ENCODE peak calls at places on chromosomes 13 and 19, in five cellular contexts. One of them, this sample, is unnamed.

GRCh38 chr13:95650691-95651090 is 6.2 kb upstream of the DZIP1 start:
- DNase-seq in PC-9: no peak
- DNase-seq in psoas muscle: no peak
- DNase-seq in sigmoid colon: no peak
- DNase-seq in pancreas: no peak
- DNase-seq in this sample: no peak

GRCh38 chr13:77596777-77597176 is 61.3 kb downstream of the SCEL start:
- DNase-seq in PC-9: no peak
- DNase-seq in psoas muscle: no peak
- DNase-seq in pancreas: no peak
- DNase-seq in sigmoid colon: no peak
- DNase-seq in this sample: no peak

GRCh38 chr19:46860846-46861690 is at the start of gene ARHGAP35:
- DNase-seq in sigmoid colon: no peak
- DNase-seq in pancreas: peak; percentile 86
- DNase-seq in psoas muscle: no peak
- DNase-seq in PC-9: no peak
- DNase-seq in this sample: peak; percentile 47

GRCh38 chr13:68987585-68987984 is 1120.0 kb upstream of the ATXN8OS start:
- DNase-seq in psoas muscle: no peak
- DNase-seq in pancreas: no peak
- DNase-seq in sigmoid colon: no peak
- DNase-seq in PC-9: no peak
- DNase-seq in this sample: no peak

GRCh38 chr13:112748947-112749346 is 59.1 kb downstream of the ATP11A start:
- DNase-seq in psoas muscle: peak; percentile 78
- DNase-seq in PC-9: no peak
- DNase-seq in pancreas: no peak
- DNase-seq in sigmoid colon: peak; percentile 82
- DNase-seq in this sample: no peak

GRCh38 chr19:35013047-35013819 is 13.1 kb downstream of the GRAMD1A start:
- DNase-seq in pancreas: peak; percentile 78
- DNase-seq in psoas muscle: peak; percentile 75
- DNase-seq in sigmoid colon: peak; percentile 92
- DNase-seq in PC-9: no peak
- DNase-seq in this sample: peak; percentile 93

GRCh38 chr13:103431880-103432279 is 365.7 kb upstream of the SLC10A2 start:
- DNase-seq in sigmoid colon: no peak
- DNase-seq in pancreas: no peak
- DNase-seq in PC-9: no peak
- DNase-seq in psoas muscle: no peak
- DNase-seq in this sample: no peak

GRCh38 chr19:29511768-29512167 is 14.0 kb upstream of the VSTM2B start:
- DNase-seq in PC-9: no peak
- DNase-seq in psoas muscle: no peak
- DNase-seq in pancreas: no peak
- DNase-seq in sigmoid colon: no peak
- DNase-seq in this sample: no peak

GRCh38 chr19:17671906-17672305 is 16.2 kb downstream of the UNC13A start:
- DNase-seq in pancreas: no peak
- DNase-seq in PC-9: peak; percentile 52
- DNase-seq in psoas muscle: no peak
- DNase-seq in sigmoid colon: no peak
- DNase-seq in this sample: no peak

GRCh38 chr13:80131204-80131603 is 209.7 kb downstream of the SPRY2 start:
- DNase-seq in PC-9: peak; percentile 41
- DNase-seq in sigmoid colon: peak; percentile 80
- DNase-seq in psoas muscle: peak; percentile 76
- DNase-seq in pancreas: peak; percentile 70
- DNase-seq in this sample: peak; percentile 85

GRCh38 chr13:100068532-100068931 is 20.4 kb upstream of the PCCA start:
- DNase-seq in PC-9: no peak
- DNase-seq in sigmoid colon: no peak
- DNase-seq in pancreas: no peak
- DNase-seq in psoas muscle: no peak
- DNase-seq in this sample: no peak

GRCh38 chr13:40316301-40316700 is 350.1 kb downstream of the FOXO1 start:
- DNase-seq in sigmoid colon: no peak
- DNase-seq in PC-9: no peak
- DNase-seq in psoas muscle: peak; percentile 18
- DNase-seq in pancreas: no peak
- DNase-seq in this sample: no peak

GRCh38 chr13:84487681-84488080 is 605.4 kb upstream of the SLITRK1 start:
- DNase-seq in pancreas: no peak
- DNase-seq in psoas muscle: no peak
- DNase-seq in sigmoid colon: no peak
- DNase-seq in PC-9: no peak
- DNase-seq in this sample: no peak

GRCh38 chr13:41306271-41307150 is 4.6 kb upstream of the NAA16 start:
- DNase-seq in sigmoid colon: no peak
- DNase-seq in pancreas: peak; percentile 70
- DNase-seq in psoas muscle: no peak
- DNase-seq in PC-9: no peak
- DNase-seq in this sample: no peak

DNA sequence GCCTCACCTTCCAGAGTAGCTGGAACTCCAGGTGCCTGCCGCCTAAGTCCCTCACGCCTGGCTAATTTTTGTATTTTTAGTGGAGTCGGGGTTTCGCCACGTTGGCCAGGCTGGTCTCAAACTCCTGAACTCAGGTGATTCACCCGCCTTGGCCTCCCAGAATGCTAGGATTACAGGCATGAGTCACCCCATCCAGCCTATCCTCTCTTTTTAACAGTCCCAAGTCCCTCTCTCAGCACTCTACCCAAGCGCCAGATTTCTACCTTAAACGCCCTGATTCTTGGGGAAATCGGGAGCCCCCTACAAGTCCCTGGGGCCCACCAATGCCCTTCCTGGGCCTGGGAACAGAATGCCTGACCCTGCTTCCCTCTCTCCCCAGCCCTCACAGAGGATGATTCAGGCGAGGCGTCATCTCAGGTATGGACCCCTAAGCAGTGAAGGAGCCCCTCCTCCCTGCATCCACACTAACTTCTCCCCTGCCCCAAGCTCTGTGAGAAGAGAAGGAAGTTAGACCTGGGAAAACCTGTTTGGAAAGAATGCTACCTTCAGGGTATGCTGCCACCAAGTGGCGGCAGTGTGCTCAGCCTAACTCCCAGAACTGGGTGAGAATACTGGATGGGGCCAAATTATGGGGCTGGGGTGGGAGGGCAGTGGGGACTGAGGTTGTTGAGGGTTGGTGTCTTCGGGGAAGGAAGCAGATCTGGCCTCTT is 20.8 kb upstream of the EBI3 start:
- DNase-seq in PC-9: peak; percentile 74
- DNase-seq in pancreas: no peak
- DNase-seq in sigmoid colon: no peak
- DNase-seq in psoas muscle: no peak
- DNase-seq in this sample: no peak
- TF ChIP-seq CTCF in PC-9: peak; percentile 72
- TF ChIP-seq CTCF in pancreas: no peak
- TF ChIP-seq CTCF in sigmoid colon: no peak
- TF ChIP-seq CTCF in psoas muscle: peak; percentile 13
- TF ChIP-seq CTCF in this sample: peak; percentile 9

GRCh38 chr13:66343224-66343828 is 886.8 kb downstream of the PCDH9 start:
- DNase-seq in psoas muscle: no peak
- DNase-seq in pancreas: no peak
- DNase-seq in sigmoid colon: no peak
- DNase-seq in PC-9: no peak
- DNase-seq in this sample: no peak
- H3K4me1 ChIP-seq in psoas muscle: no peaks in the 10 kb centered on the region
- H3K4me1 ChIP-seq in pancreas: no peaks in the 10 kb centered on the region
- H3K4me1 ChIP-seq in sigmoid colon: peaks cover 12% of the 10 kb centered on the region
- H3K4me1 ChIP-seq in PC-9: no peaks in the 10 kb centered on the region
- H3K4me1 ChIP-seq in this sample: no peaks in the 10 kb centered on the region

DNA sequence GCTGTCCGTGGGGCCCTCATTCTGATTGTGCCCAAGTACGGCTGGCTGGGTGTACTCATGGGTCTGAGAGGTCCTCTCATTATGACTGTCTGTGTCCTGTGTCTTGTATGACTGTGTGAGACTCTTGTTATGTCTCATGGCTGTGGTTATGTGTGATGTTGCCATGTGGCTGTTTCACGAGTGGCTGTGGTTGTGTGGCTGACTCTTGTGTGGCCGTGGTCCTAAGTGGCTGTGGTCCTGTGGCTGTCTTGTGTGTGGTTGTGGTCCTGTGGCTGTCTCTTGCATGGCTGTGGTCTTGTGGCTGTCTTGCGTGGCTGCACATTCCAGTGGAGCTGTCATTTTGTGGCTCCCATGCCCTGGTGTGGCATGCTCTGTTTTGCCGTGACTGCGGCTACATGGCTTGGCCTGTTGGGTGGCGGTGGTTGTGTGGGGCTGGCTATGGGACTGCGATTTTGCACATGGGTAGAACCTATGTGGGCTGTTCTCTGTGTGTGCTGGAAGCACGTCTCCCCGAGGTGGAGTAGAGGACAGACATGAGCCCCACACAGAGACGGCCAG is 2.5 kb downstream of the LYL1 start:
- DNase-seq in psoas muscle: no peak
- DNase-seq in sigmoid colon: no peak
- DNase-seq in pancreas: no peak
- DNase-seq in PC-9: no peak
- DNase-seq in this sample: no peak
- H3K4me3 ChIP-seq in psoas muscle: peak overlapping the region; percentile 51
- H3K4me3 ChIP-seq in sigmoid colon: peak overlapping the region; percentile 43
- H3K4me3 ChIP-seq in pancreas: no peak overlapping the region
- H3K4me3 ChIP-seq in PC-9: no peak overlapping the region
- H3K4me3 ChIP-seq in this sample: peak overlapping the region; percentile 50

GRCh38 chr19:11887247-11887617 is 350 bp upstream of the ZNF69 start:
- DNase-seq in sigmoid colon: no peak
- DNase-seq in psoas muscle: no peak
- DNase-seq in PC-9: no peak
- DNase-seq in pancreas: no peak
- DNase-seq in this sample: no peak

GRCh38 chr19:11880598-11880997 is 7.0 kb upstream of the ZNF69 start:
- DNase-seq in PC-9: no peak
- DNase-seq in sigmoid colon: no peak
- DNase-seq in psoas muscle: no peak
- DNase-seq in pancreas: no peak
- DNase-seq in this sample: no peak

DNA sequence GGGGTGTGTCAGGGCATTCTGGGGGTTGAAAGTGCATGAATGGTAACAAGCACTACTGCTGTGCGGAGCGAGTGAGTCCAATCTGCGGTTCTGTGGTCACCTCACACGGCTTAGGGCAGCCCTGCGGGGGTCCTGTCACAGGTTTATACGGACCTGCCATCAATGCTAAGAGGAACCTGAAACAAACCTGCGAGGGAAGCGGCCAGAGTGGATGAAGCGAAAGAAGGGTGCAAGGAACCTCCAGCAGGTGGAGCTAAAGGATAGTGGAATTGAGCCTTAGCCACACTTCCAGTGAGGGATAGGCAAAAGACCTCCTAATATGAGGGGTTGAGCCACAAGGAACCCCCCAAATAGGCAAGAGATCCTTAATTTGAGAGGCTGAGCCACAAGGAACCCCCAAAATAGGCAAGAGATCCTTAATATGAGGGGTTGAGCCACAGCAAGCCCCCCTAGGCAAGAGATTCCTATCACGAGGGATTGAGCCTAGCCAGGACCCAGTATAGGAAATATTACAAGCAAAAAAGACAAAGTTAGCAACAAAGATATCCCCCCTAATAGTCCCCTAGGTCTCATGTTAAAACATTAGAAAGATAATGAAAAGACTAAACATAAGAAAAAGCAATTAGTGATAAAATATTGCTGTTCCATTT is 6.3 kb upstream of the ZNF69 start:
- DNase-seq in pancreas: peak; percentile 50
- DNase-seq in psoas muscle: peak; percentile 16
- DNase-seq in sigmoid colon: no peak
- DNase-seq in PC-9: no peak
- DNase-seq in this sample: no peak
- TF ChIP-seq CTCF in pancreas: peak; percentile 51
- TF ChIP-seq CTCF in psoas muscle: peak; percentile 68
- TF ChIP-seq CTCF in sigmoid colon: peak; percentile 79
- TF ChIP-seq CTCF in PC-9: peak; percentile 80
- TF ChIP-seq CTCF in this sample: peak; percentile 76

DNA sequence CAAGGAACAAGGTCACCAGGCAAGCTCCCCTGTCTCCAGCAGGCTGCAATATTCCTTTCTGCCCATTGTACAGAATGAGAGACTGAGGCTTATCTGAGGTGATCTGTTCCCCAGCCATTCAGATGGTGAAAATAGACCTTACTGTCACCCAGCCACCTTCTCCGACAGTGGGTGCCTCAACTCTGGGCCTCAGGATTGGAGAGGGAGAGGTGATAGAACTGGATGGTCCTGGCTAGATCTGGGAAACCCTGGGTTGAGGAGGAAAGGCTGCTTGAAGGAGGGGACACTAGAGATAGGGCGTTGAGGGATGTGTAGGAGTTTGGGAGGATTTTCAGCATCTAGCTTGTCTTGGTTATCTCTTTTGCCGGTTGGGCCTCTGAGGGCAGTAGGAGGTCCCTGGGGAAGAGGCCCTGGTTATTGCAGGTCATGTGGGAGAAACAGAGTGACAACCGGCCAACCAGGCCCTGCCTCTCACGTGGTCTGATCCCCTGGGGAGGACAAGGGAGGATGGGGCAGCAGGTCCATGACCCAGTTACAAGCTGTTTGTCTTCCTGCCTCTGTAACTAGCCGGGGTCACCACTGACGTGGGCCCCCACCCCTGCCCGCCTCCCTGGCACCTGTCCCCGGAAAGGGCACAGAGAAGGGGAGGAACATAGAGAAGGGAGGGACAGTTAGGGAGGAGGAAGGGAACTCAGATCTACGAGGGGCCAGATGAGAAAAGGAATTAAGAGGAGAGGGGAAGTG is 8.2 kb downstream of the NFIC start:
- DNase-seq in psoas muscle: peak; percentile 87
- DNase-seq in sigmoid colon: peak; percentile 87
- DNase-seq in pancreas: peak; percentile 97
- DNase-seq in PC-9: no peak
- DNase-seq in this sample: no peak
- H3K4me1 ChIP-seq in psoas muscle: peaks cover 50% of the 10 kb centered on the region
- H3K4me1 ChIP-seq in sigmoid colon: peaks cover 84% of the 10 kb centered on the region
- H3K4me1 ChIP-seq in pancreas: peaks cover 31% of the 10 kb centered on the region
- H3K4me1 ChIP-seq in PC-9: no peaks in the 10 kb centered on the region
- H3K4me1 ChIP-seq in this sample: peaks cover 9% of the 10 kb centered on the region